ENCODE peak calls at places on chromosomes 1 and 21, in seven cellular contexts. N is hepatocyte, L is IMR-90, T is pancreas, M is astrocyte, Z is esophagus squamous epithelium, I is thoracic aorta. K is an unnamed sample. For H3K4me1, the result is how much of the 10 kb centered on the place peaks cover.

GRCh38 chr1:187443939-187444338 is 615.2 kb downstream of the PLA2G4A start:
- DNase-seq in L (no peak), M (no peak), T (no peak), N (no peak), Z (no peak), I (no peak), K (no peak)

GRCh38 chr1:111204211-111204883 is 3.9 kb upstream of the DENND2D start:
- DNase-seq in Z (peak), M (no peak), N (peak), I (no peak), T (peak), L (no peak), K (peak)

GRCh38 chr1:192739476-192740184 is 69.2 kb upstream of the RGS2 start:
- DNase-seq in T (no peak), I (no peak), N (no peak), M (no peak), L (no peak), Z (no peak), K (no peak)

GRCh38 chr21:15034126-15034848 is 30.5 kb downstream of the NRIP1 start:
- DNase-seq in I (no peak), M (peak), Z (no peak), T (no peak), L (peak), N (no peak), K (no peak)

GRCh38 chr1:90550616-90551406 is 166.3 kb downstream of the BARHL2 start:
- DNase-seq in I (no peak), M (no peak), Z (no peak), N (peak), L (no peak), T (no peak), K (no peak)

GRCh38 chr1:32204943-32205361 is 519 bp upstream of the IQCC start:
- DNase-seq in N (no peak), L (no peak), T (peak), Z (no peak), I (no peak), M (no peak), K (no peak)

GRCh38 chr1:196309386-196309785 is 298.9 kb downstream of the KCNT2 start:
- DNase-seq in L (peak), T (no peak), I (no peak), N (peak), M (peak), Z (no peak), K (no peak)

GRCh38 chr1:200429221-200429751 is 19.4 kb upstream of the ZNF281 start:
- DNase-seq in I (no peak), Z (no peak), N (no peak), M (peak), T (no peak), L (peak), K (no peak)

GRCh38 chr1:43760745-43761343 is 53.5 kb downstream of the ST3GAL3 start:
- DNase-seq in I (no peak), N (no peak), Z (no peak), T (no peak), M (no peak), L (no peak), K (no peak)

GRCh38 chr1:83086346-83086745 is 912.6 kb downstream of the TTLL7 start:
- DNase-seq in I (no peak), N (no peak), Z (no peak), T (no peak), M (no peak), L (no peak), K (no peak)

GRCh38 chr1:51415963-51416362 is 85.6 kb upstream of the TTC39A start:
- DNase-seq in Z (no peak), M (no peak), I (no peak), N (no peak), T (no peak), L (no peak), K (no peak)

GRCh38 chr1:41957568-41957967 is 38.8 kb upstream of the HIVEP3 start:
- DNase-seq in T (no peak), M (peak), L (peak), I (no peak), N (no peak), Z (no peak), K (no peak)

GRCh38 chr1:66652556-66652955 is 99.7 kb upstream of the DYNLT5 start:
- DNase-seq in N (no peak), L (peak), I (no peak), M (peak), T (no peak), Z (no peak), K (no peak)

GRCh38 chr1:221419513-221420088 is 322.3 kb downstream of the DUSP10 start:
- DNase-seq in Z (no peak), N (no peak), T (no peak), L (peak), I (no peak), M (peak), K (no peak)

GRCh38 chr1:201229095-201229494 is 38.5 kb downstream of the IGFN1 start:
- DNase-seq in M (no peak), N (no peak), L (no peak), T (no peak), I (no peak), Z (no peak), K (no peak)

GRCh38 chr1:218366322-218367052 is 21.4 kb downstream of the TGFB2 start:
- DNase-seq in T (no peak), M (no peak), Z (no peak), I (no peak), N (no peak), L (peak), K (no peak)

GRCh38 chr1:217568200-217568599 is 62.7 kb downstream of the GPATCH2 start:
- DNase-seq in I (no peak), N (no peak), M (no peak), Z (no peak), L (no peak), T (no peak), K (no peak)

GRCh38 chr1:34683616-34684015 is 71.2 kb upstream of the GJB5 start:
- DNase-seq in M (no peak), L (no peak), I (no peak), T (no peak), Z (no peak), N (no peak), K (no peak)

GRCh38 chr1:55007626-55008025 is 8.9 kb downstream of the BSND start:
- DNase-seq in N (no peak), T (no peak), I (no peak), L (peak), Z (no peak), M (peak), K (no peak)

DNA sequence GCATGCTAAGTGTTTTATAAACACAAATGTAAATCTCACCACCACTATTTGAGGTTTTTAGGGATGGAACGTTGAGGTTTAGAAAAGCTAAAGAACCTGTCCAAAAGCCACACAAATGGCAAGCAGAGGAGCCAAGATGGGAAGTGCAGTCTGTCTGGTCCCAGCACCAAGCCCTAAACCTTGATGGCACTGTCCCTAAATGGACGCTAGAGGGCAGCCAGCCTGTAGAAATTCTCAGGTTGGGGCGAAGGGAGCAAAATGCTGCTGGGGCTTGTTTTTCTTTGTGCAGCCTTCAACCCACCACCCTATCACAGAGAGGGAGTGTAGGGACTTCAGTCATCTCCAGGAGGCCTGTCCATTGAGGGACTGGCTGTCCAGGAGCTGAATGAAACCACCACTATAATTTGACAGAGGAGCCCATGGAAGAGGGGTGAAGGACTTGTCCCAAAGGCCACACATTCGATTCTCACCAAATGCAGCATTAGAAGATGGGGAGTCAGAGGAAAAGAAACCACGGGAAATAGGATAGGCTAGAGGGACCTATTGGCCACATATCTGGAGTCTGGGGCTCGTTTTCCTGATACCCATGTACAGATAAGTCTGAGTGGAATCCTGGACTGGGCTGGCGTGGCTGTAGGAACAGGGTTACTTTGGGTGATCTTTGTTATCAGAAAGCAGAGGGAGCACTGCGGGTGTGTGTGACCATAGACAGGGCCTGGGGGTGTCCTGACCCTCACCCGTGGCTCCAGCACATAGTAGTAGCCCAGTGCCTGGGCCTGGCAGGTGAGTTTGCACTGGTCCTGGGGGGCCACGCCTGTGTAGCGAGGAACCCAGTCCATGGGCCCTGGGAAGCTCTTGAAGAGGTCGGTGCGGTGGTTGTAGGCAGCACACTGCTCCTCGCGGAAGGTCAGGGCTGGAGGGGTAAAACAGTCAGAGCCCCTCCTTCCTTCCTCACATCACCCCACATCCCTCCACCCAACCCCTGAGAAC is 6.1 kb downstream of the ADAMTS4 start:
- DNase-seq in L (peak), T (no peak), I (no peak), M (peak), Z (no peak), N (peak), K (peak)
- H3K27ac ChIP-seq in L (no peak), T (no peak), I (no peak), M (no peak), Z (peak), N (no peak), K (peak)

GRCh38 chr1:101259744-101260148 is 22.9 kb downstream of the S1PR1 start:
- DNase-seq in L (peak), M (peak), I (no peak), T (no peak), N (no peak), Z (no peak), K (no peak)

GRCh38 chr1:101261629-101262028 is 24.8 kb downstream of the S1PR1 start:
- DNase-seq in N (no peak), T (no peak), Z (no peak), L (no peak), M (peak), I (no peak), K (no peak)

GRCh38 chr1:101262601-101263348 is 26.0 kb downstream of the S1PR1 start:
- DNase-seq in M (no peak), N (peak), I (no peak), L (no peak), T (no peak), Z (no peak), K (no peak)

GRCh38 chr1:101262060-101262459 is 25.2 kb downstream of the S1PR1 start:
- DNase-seq in Z (no peak), L (no peak), T (no peak), M (no peak), N (no peak), I (no peak), K (no peak)

GRCh38 chr1:101260531-101260930 is 23.7 kb downstream of the S1PR1 start:
- DNase-seq in N (no peak), Z (no peak), T (no peak), I (no peak), L (peak), M (peak), K (no peak)
- H3K4me1 ChIP-seq in N (under half), Z (under half), T (under half), I (under half), L (under half), M (under half), K (under half)

GRCh38 chr1:237570530-237570929 is 320.2 kb downstream of the ZP4 start:
- DNase-seq in T (no peak), I (no peak), Z (no peak), N (no peak), L (no peak), M (no peak), K (no peak)
- TF ChIP-seq CTCF in T (no peak), I (no peak), Z (no peak), N (no peak), L (no peak), M (no peak), K (no peak)

GRCh38 chr1:181386951-181387350 is 96.4 kb upstream of the CACNA1E start:
- DNase-seq in I (no peak), T (no peak), L (no peak), Z (no peak), M (no peak), N (no peak), K (no peak)
- H3K27ac ChIP-seq in I (no peak), T (no peak), L (no peak), Z (no peak), M (no peak), N (no peak), K (no peak)

GRCh38 chr1:94908965-94909364 is 17.9 kb downstream of the CNN3 start:
- DNase-seq in L (no peak), N (no peak), I (no peak), M (no peak), Z (no peak), T (no peak), K (no peak)
- H3K4me1 ChIP-seq in L (under half), N (under half), I (under half), M (under half), Z (under half), T (under half), K (under half)

GRCh38 chr1:160446945-160447600 is 46.7 kb downstream of the VANGL2 start:
- DNase-seq in T (no peak), Z (no peak), I (no peak), M (no peak), N (no peak), L (no peak), K (no peak)
- TF ChIP-seq CTCF in T (no peak), Z (no peak), I (no peak), M (no peak), N (no peak), L (no peak), K (no peak)

DNA sequence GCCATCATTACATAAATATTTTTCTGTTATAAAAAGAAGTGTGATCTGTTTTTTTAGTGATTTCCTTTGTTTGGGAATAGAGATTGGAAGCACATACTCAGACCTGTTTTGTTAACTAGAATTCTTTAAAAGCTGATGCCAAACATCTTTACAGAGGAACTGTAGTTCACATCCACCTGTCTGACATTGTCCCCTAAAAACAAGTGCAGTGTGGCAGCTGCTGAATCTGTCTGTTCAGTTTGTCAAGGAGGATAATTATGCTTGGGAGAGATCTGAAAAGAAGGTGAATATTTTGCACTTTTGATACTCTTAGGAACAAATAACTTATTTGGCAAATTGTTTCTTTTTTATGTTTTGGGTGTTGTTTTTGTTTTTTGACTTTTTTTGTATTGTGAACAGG is 13.6 kb downstream of the AGMAT start:
- DNase-seq in M (no peak), I (no peak), Z (no peak), N (no peak), T (no peak), L (no peak), K (no peak)
- H3K27ac ChIP-seq in M (no peak), I (no peak), Z (no peak), N (no peak), T (no peak), L (no peak), K (no peak)

K was measured in heart right ventricle.